ENCODE peak calls at places on chromosomes 5 and 9, in seven cellular contexts. A is A549; P is SJSA1; D is GM23338; I is uterus; Q is heart left ventricle; F is CD4-positive, alpha-beta T cell. Y is an unnamed sample.

GRCh38 chr5:165631235-165631634 is 2125.8 kb downstream of the MAT2B start:
- DNase-seq in A (no peak), Q (no peak), I (no peak), F (no peak), D (no peak), P (no peak), Y (no peak)

GRCh38 chr5:120017523-120017922 is 388.2 kb downstream of the FAM170A start:
- DNase-seq in P (no peak), A (no peak), I (no peak), Q (no peak), F (no peak), D (no peak), Y (no peak)

GRCh38 chr5:13910637-13911288 is 33.7 kb downstream of the DNAH5 start:
- DNase-seq in D (peak), Q (no peak), F (no peak), I (no peak), A (no peak), P (no peak), Y (no peak)

GRCh38 chr9:89743576-89744254 is 138.9 kb downstream of the GADD45G start:
- DNase-seq in Q (no peak), A (no peak), P (no peak), D (peak), F (peak), I (no peak), Y (no peak)

GRCh38 chr9:35790385-35791291 is 753 bp upstream of the NPR2 start:
- DNase-seq in Q (peak), A (peak), I (peak), P (peak), D (peak), F (peak), Y (peak)

GRCh38 chr5:151029179-151029855 is 8.9 kb downstream of the GPX3 start:
- DNase-seq in A (no peak), Q (no peak), F (no peak), I (no peak), P (no peak), D (no peak), Y (no peak)

GRCh38 chr5:170151105-170151831 is 45.6 kb downstream of the FOXI1 start:
- DNase-seq in I (no peak), F (no peak), A (peak), Q (peak), P (peak), D (peak), Y (peak)

GRCh38 chr9:81861644-81862043 is 66.6 kb upstream of the SPATA31D4 start:
- DNase-seq in D (no peak), F (no peak), P (no peak), Q (no peak), I (no peak), A (no peak), Y (peak)

GRCh38 chr9:122998448-122998847 is 35.0 kb upstream of the GPR21 start:
- DNase-seq in D (no peak), F (no peak), P (no peak), A (no peak), Q (no peak), I (no peak), Y (no peak)

GRCh38 chr5:124678478-124678877 is 68.0 kb downstream of the ZNF608 start:
- DNase-seq in A (no peak), P (no peak), Q (peak), F (no peak), I (no peak), D (no peak), Y (no peak)

GRCh38 chr5:2579126-2579525 is 172.4 kb downstream of the IRX2 start:
- DNase-seq in A (no peak), I (no peak), D (peak), Q (no peak), F (no peak), P (no peak), Y (no peak)

GRCh38 chr5:81893961-81894360 is 77.9 kb upstream of the ATG10 start:
- DNase-seq in I (no peak), P (no peak), Q (no peak), A (no peak), D (no peak), F (no peak), Y (no peak)

GRCh38 chr9:107681988-107682387 is 192.4 kb upstream of the KLF4 start:
- DNase-seq in Q (no peak), D (peak), F (no peak), I (no peak), A (no peak), P (no peak), Y (no peak)

GRCh38 chr5:72209515-72210115 is 102.3 kb downstream of the MAP1B start:
- DNase-seq in I (peak), F (no peak), D (peak), Q (no peak), P (no peak), A (no peak), Y (peak)

GRCh38 chr5:2038337-2039179 is 155.8 kb upstream of the IRX4 start:
- DNase-seq in D (peak), P (peak), I (peak), Q (peak), A (peak), F (peak), Y (no peak)

GRCh38 chr5:84642795-84643194 is 258.1 kb upstream of the EDIL3 start:
- DNase-seq in P (peak), I (no peak), Q (no peak), D (no peak), F (no peak), A (no peak), Y (no peak)

GRCh38 chr5:125002727-125003598 is 256.5 kb upstream of the ZNF608 start:
- DNase-seq in I (no peak), D (peak), P (peak), Q (no peak), A (no peak), F (no peak), Y (no peak)

GRCh38 chr5:17227868-17228267 is 10.4 kb downstream of the BASP1 start:
- DNase-seq in F (no peak), I (no peak), Q (no peak), A (no peak), D (no peak), P (no peak), Y (no peak)

GRCh38 chr9:132986114-132986513 is 7.6 kb downstream of the GFI1B start:
- DNase-seq in F (no peak), P (no peak), A (no peak), I (no peak), Q (peak), D (no peak), Y (no peak)

GRCh38 chr5:72452515-72453259 is 54.5 kb downstream of the ZNF366 start:
- DNase-seq in P (peak), Q (peak), A (peak), D (no peak), I (peak), F (no peak), Y (no peak)

GRCh38 chr9:121827251-121827967 is 176.0 kb downstream of the DAB2IP start:
- DNase-seq in I (peak), A (no peak), P (no peak), F (no peak), Q (peak), D (peak), Y (no peak)

GRCh38 chr5:120803282-120803681 is 339.2 kb downstream of the PRR16 start:
- DNase-seq in F (no peak), I (no peak), A (no peak), P (peak), Q (no peak), D (peak), Y (no peak)

GRCh38 chr9:18520395-18520794 is 46.4 kb downstream of the ADAMTSL1 start:
- DNase-seq in Q (no peak), I (no peak), P (no peak), A (no peak), D (no peak), F (no peak), Y (no peak)

GRCh38 chr5:1293416-1293996 is 1.4 kb downstream of the TERT start:
- DNase-seq in A (no peak), I (no peak), Q (no peak), D (no peak), F (no peak), P (no peak), Y (no peak)

GRCh38 chr5:142743677-142744441 is 26.3 kb upstream of the ARHGAP26 start:
- DNase-seq in P (no peak), I (peak), Q (no peak), F (no peak), A (no peak), D (peak), Y (no peak)

GRCh38 chr5:112996830-112997374 is 20.3 kb downstream of the DCP2 start:
- DNase-seq in D (no peak), A (no peak), P (no peak), I (no peak), Q (no peak), F (no peak), Y (no peak)

GRCh38 chr9:120931278-120932085 is 4.9 kb upstream of the TRAF1 start:
- DNase-seq in A (no peak), D (no peak), P (peak), F (peak), I (no peak), Q (peak), Y (no peak)

GRCh38 chr5:93581738-93582414 is 857 bp upstream of the NR2F1-AS1 start:
- DNase-seq in D (peak), A (peak), I (peak), F (no peak), P (peak), Q (no peak), Y (no peak)

GRCh38 chr5:22928821-22929482 is 75.8 kb upstream of the CDH12 start:
- DNase-seq in P (no peak), Q (no peak), F (no peak), I (no peak), A (no peak), D (peak), Y (no peak)

GRCh38 chr5:56501949-56502557 is 268.9 kb upstream of the ANKRD55 start:
- DNase-seq in F (no peak), P (no peak), I (no peak), A (no peak), D (no peak), Q (no peak), Y (no peak)

GRCh38 chr9:27303219-27303618 is 6.3 kb upstream of the EQTN start:
- DNase-seq in P (peak), D (peak), Q (no peak), F (no peak), I (no peak), A (peak), Y (no peak)

GRCh38 chr5:10498350-10498749 is 56.7 kb downstream of the ROPN1L start:
- DNase-seq in P (no peak), Q (no peak), I (no peak), F (no peak), D (peak), A (no peak), Y (no peak)

GRCh38 chr5:10490927-10491672 is 49.4 kb downstream of the ROPN1L start:
- DNase-seq in A (no peak), D (no peak), F (no peak), P (no peak), I (no peak), Q (no peak), Y (no peak)

GRCh38 chr5:10489810-10490426 is 48.2 kb downstream of the ROPN1L start:
- DNase-seq in P (peak), I (no peak), A (no peak), D (no peak), Q (no peak), F (no peak), Y (no peak)

GRCh38 chr5:10491673-10492026 is 50.0 kb downstream of the ROPN1L start:
- DNase-seq in F (no peak), Q (no peak), I (no peak), D (no peak), P (no peak), A (no peak), Y (no peak)

DNA sequence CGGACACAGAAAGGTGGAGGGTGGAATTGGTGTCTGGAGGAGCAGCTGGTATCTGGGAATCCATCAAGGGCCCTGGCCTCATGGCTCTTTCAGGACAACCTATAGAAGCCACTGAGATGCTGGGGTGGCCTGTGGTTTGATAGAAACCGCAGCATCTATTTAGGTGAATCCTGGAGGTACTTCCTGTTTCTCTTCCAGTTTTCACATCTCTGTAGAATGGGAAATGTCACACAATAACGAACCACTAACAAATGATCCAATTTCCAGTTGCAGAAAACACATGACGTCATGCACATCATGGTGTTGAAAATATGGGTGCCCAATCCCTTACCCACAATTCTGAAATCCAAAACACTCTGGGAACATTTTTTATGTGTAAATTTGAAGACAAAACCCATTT is 52.2 kb downstream of the ROPN1L start:
- DNase-seq in A (no peak), I (no peak), F (no peak), D (no peak), Q (no peak), P (no peak), Y (no peak)
- H3K27ac ChIP-seq in A (no peak), I (no peak), F (no peak), D (no peak), Q (no peak), P (no peak), Y (no peak)

GRCh38 chr5:108793207-108793606 is 45.5 kb downstream of the FER start:
- DNase-seq in F (no peak), Q (no peak), P (no peak), I (no peak), A (no peak), D (no peak), Y (no peak)

GRCh38 chr5:108786806-108787483 is 39.2 kb downstream of the FER start:
- DNase-seq in P (no peak), Q (no peak), I (no peak), F (no peak), D (no peak), A (no peak), Y (no peak)

GRCh38 chr5:108788142-108788541 is 40.4 kb downstream of the FER start:
- DNase-seq in A (no peak), F (no peak), P (no peak), Q (peak), I (no peak), D (no peak), Y (no peak)
- H3K27ac ChIP-seq in A (no peak), F (no peak), P (no peak), Q (no peak), I (no peak), D (no peak), Y (no peak)

DNA sequence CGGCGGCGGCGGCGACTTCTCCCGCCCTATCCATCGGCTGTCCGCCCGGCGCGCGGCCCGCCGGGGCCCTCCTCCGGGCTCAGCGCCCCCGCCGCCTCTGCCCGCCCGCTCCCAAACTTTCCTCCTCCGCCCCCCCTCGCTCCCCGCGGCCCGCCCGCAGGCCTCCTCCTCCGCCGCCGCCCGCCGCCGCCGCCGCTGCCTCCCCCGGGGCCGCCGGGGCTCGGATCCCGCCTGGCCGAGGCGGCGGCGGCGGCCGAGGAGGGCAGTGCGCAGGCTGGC is 460 bp upstream of the PBX3 start:
- DNase-seq in Q (no peak), I (no peak), P (no peak), F (no peak), A (no peak), D (no peak), Y (no peak)
- H3K27ac ChIP-seq in Q (peak), I (peak), P (no peak), F (no peak), A (peak), D (no peak), Y (peak)

DNA sequence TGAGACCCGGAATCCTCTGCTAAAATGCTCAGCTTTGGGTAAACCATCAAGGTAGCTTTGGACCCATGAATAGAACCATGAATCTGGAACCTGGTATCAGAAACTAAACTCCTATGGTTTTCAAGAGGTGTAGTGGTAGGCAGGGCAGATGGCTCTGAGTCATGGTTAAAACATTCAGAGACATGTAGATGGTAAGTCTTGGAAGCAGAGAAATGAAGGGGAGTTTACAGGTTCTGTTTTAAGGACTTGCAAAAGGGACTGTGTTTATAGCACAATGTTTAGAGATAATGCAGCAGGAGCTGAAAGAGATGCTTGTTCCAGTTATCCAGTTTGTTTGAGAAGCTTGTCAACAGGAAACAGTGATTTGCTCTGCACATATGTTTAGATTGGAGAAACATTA is 36.0 kb upstream of the FBN2 start:
- DNase-seq in I (no peak), F (no peak), A (peak), Q (no peak), P (no peak), D (no peak), Y (no peak)
- H3K27ac ChIP-seq in I (no peak), F (no peak), A (peak), Q (no peak), P (no peak), D (no peak), Y (no peak)

DNA sequence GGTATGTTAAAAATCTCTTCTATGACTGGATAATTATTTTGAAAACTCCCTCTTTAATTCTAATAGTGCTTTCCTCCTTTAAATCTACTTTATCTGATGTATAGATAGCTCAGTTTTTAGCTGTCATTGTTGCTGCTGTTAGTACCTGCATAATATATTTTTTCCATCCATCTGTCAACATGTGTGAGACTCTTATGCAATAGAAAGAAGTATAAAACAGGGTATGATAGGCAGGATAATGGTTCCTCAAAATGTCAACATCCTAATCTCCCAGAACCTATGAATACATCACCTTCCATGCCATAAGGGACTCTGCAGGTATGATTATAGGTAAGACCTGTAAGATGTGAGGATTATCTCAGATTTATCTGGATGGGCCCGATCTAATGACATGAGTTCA is 136.9 kb upstream of the LHFPL2 start:
- DNase-seq in F (no peak), P (no peak), I (no peak), D (no peak), A (no peak), Q (no peak), Y (no peak)
- H3K27ac ChIP-seq in F (no peak), P (no peak), I (no peak), D (no peak), A (no peak), Q (no peak), Y (no peak)

GRCh38 chr5:137667341-137667740 is 68.5 kb downstream of the KLHL3 start:
- DNase-seq in I (no peak), P (no peak), D (no peak), F (no peak), A (no peak), Q (no peak), Y (no peak)
- H3K27ac ChIP-seq in I (no peak), P (no peak), D (no peak), F (no peak), A (no peak), Q (peak), Y (no peak)

GRCh38 chr9:131707677-131708612 is 31.9 kb downstream of the RAPGEF1 start:
- DNase-seq in F (no peak), Q (peak), P (peak), D (no peak), I (no peak), A (peak), Y (no peak)

GRCh38 chr9:131707050-131707449 is 32.8 kb downstream of the RAPGEF1 start:
- DNase-seq in I (no peak), P (no peak), Q (no peak), A (no peak), D (no peak), F (no peak), Y (no peak)

GRCh38 chr9:131708613-131709002 is 31.3 kb downstream of the RAPGEF1 start:
- DNase-seq in A (no peak), P (no peak), Q (no peak), F (no peak), D (no peak), I (no peak), Y (no peak)

GRCh38 chr9:131712151-131712716 is 27.6 kb downstream of the RAPGEF1 start:
- DNase-seq in F (no peak), D (peak), Q (no peak), A (no peak), P (no peak), I (no peak), Y (no peak)

DNA sequence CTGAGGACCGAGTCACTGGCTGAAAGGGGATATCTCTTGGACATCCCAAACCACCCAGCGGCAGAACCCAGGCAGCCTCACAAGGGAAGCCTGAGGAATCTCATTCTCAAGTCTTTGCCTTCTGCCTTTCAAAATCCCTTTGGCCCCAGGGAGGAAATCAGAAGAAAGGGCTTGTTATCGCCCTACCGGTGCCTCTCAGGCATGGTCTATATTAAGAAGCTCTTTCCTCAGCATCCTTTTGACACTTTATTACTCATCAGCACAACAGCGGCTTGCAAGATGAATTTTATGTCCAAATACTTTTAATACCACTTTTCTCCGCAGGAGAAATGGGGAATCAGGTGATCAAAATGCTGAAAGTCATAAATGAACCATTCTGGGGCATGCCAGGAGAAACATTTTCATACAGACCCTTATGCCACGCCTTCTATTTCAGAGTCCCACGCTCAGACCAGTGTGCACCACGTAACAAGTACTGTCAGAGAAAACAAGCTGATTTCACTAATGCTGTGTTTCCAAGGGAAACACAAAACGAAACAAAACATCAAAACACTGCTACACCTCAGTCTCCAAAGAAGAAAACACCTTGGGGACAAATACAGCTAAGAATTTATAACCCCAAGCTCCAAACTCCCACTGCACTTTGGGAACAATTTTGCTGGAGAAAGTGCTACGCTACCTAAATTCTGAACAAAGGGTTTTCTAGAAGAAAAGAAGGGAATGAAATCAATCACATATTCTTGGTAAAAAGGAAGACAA is 30.0 kb downstream of the RAPGEF1 start:
- DNase-seq in D (peak), A (no peak), P (no peak), I (no peak), Q (no peak), F (no peak), Y (no peak)
- H3K27ac ChIP-seq in D (peak), A (no peak), P (no peak), I (peak), Q (peak), F (peak), Y (no peak)

Y was measured in epithelial cell of prostate.